ENCODE peak calls at places on chromosomes 13 and 19, in four cellular contexts. F is lower leg skin, R is tibial nerve, S is gastrocnemius medialis. D is an unnamed sample.

GRCh38 chr19:50943074-50943828 is 9.6 kb downstream of the KLK5 start:
- DNase-seq in F (no peak), R (no peak), S (no peak), D (no peak)

GRCh38 chr19:39407394-39407643 is 672 bp downstream of the ZFP36 start:
- DNase-seq in F (no peak), R (no peak), S (no peak), D (no peak)

GRCh38 chr13:30805603-30806011 is 70.3 kb downstream of the ALOX5AP start:
- DNase-seq in F (no peak), R (no peak), S (no peak), D (no peak)

GRCh38 chr13:21569686-21570085 is 34.3 kb downstream of the MICU2 start:
- DNase-seq in F (no peak), R (no peak), S (no peak), D (no peak)

GRCh38 chr13:38173403-38173802 is 176.2 kb upstream of the UFM1 start:
- DNase-seq in F (no peak), R (no peak), S (no peak), D (no peak)

GRCh38 chr13:73970413-73971055 is 163.7 kb downstream of the KLF12 start:
- DNase-seq in F (no peak), R (no peak), S (no peak), D (no peak)

GRCh38 chr19:31334101-31334848 is 15.0 kb downstream of the TSHZ3 start:
- DNase-seq in F (no peak), R (no peak), S (no peak), D (no peak)

GRCh38 chr13:23467048-23467931 is 33.8 kb upstream of the SACS start:
- DNase-seq in F (no peak), R (no peak), S (no peak), D (peak)

GRCh38 chr13:22103628-22104027 is 432.8 kb downstream of the FGF9 start:
- DNase-seq in F (no peak), R (no peak), S (no peak), D (no peak)

GRCh38 chr13:97855570-97855970 is 97.9 kb upstream of the IPO5 start:
- DNase-seq in F (peak), R (peak), S (no peak), D (peak)

GRCh38 chr19:29620931-29621351 is 14.9 kb downstream of the POP4 start:
- DNase-seq in F (no peak), R (no peak), S (no peak), D (no peak)

GRCh38 chr19:15404780-15405211 is 14.0 kb downstream of the AKAP8L start:
- DNase-seq in F (no peak), R (no peak), S (no peak), D (no peak)

GRCh38 chr13:26949701-26950345 is 189.2 kb upstream of the GPR12 start:
- DNase-seq in F (no peak), R (no peak), S (no peak), D (no peak)

GRCh38 chr13:106802917-106803316 is 235.0 kb upstream of the ARGLU1 start:
- DNase-seq in F (no peak), R (no peak), S (no peak), D (no peak)

GRCh38 chr13:79477968-79478367 is 3.0 kb upstream of the NDFIP2 start:
- DNase-seq in F (no peak), R (no peak), S (no peak), D (no peak)

GRCh38 chr19:12698138-12698537 is 1.7 kb upstream of the FBXW9 start:
- DNase-seq in F (no peak), R (no peak), S (no peak), D (no peak)

GRCh38 chr19:18440421-18440877 is 2.5 kb upstream of the ISYNA1 start:
- DNase-seq in F (no peak), R (no peak), S (no peak), D (no peak)
- TF ChIP-seq POLR2A in F (no peak), R (no peak), S (no peak), D (no peak)

DNA sequence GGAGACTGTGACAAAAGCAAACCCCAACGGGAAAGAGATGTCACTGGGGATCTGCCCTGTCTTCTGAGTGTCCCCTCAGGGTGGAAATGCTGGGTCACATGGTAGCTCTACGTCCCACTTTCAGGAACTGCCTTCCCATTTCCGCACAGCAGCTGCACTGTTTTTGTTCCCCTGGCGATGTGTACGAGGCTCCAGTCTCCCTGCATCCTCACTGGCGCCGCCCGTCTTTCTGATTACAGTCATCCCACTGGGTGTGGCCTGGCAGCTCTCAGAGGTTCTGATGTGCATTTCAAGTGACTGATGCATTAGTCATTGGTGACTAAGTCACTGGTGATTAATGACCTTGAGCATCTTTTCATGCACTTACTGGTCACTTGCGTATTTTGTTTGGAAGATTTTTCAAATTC is 21.2 kb downstream of the PCID2 start:
- DNase-seq in F (peak), R (peak), S (peak), D (no peak)
- TF ChIP-seq POLR2A in F (no peak), R (no peak), S (no peak), D (no peak)

GRCh38 chr19:17328517-17329060 is 6.1 kb downstream of the ANO8 start:
- DNase-seq in F (no peak), R (no peak), S (no peak), D (no peak)

GRCh38 chr19:17327068-17327653 is 7.5 kb downstream of the ANO8 start:
- DNase-seq in F (no peak), R (no peak), S (no peak), D (no peak)

GRCh38 chr19:17326595-17326966 is 8.1 kb downstream of the ANO8 start:
- DNase-seq in F (no peak), R (no peak), S (no peak), D (no peak)

GRCh38 chr19:17329061-17329767 is 5.4 kb downstream of the ANO8 start:
- DNase-seq in F (no peak), R (no peak), S (no peak), D (no peak)

DNA sequence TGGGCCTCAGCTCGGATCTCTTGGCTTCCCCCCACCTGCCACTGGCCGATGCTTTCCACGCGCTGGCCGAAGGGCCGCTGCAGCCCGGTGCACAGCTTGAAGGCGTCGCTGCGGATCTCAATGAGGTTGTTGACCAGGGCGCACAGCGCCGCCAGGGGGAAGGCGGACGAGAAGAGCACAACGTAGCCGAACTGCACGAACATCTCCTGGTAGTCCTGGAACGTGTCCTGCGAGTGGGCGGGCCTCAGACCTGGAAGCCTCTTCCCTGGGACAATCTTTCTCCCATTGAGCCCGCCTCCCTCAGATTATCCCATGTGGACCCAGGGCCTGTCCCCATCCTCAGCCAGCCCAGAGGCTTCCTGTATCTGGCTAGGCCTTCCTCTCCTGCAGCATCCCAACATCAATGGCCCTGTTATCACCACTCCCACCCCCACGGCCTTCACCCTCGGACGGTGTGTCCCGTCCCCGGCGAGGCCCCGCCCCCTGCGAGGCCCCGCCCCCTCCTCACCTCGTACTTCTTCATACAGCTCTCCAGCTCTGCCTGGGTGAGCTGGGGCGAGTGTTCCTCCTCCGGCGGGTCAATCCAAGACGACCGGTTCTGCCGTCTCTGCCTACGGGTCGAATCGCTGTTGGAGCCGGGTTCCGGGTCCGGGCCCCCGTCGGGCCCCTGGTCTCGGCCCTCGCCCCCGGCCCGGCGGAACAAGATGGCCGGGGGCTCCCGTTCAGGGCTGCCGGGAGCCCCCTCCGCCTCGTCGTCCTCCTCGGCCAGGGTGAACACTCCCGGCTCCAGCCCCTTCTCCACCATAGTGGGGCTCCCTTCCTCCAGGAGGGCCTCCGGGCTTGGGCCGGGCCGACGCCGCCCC is 6.8 kb downstream of the ANO8 start:
- DNase-seq in F (peak), R (no peak), S (no peak), D (no peak)
- TF ChIP-seq POLR2A in F (no peak), R (no peak), S (no peak), D (no peak)

GRCh38 chr19:49930483-49931011 is 1.2 kb upstream of the NUP62 start:
- DNase-seq in F (no peak), R (peak), S (no peak), D (no peak)
- TF ChIP-seq POLR2A in F (no peak), R (no peak), S (no peak), D (no peak)

GRCh38 chr19:3343619-3344502 is 22.5 kb upstream of the NFIC start:
- DNase-seq in F (peak), R (peak), S (peak), D (peak)
- TF ChIP-seq POLR2A in F (no peak), R (peak), S (peak), D (no peak)

GRCh38 chr19:1511989-1512338 is 855 bp downstream of the ADAMTSL5 start:
- DNase-seq in F (no peak), R (no peak), S (no peak), D (no peak)

GRCh38 chr19:1513492-1514294 is 874 bp upstream of the ADAMTSL5 start:
- DNase-seq in F (no peak), R (no peak), S (no peak), D (no peak)

GRCh38 chr19:1514295-1514661 is 1.5 kb upstream of the ADAMTSL5 start:
- DNase-seq in F (no peak), R (no peak), S (no peak), D (no peak)

GRCh38 chr19:1511318-1511988 is 1.4 kb downstream of the ADAMTSL5 start:
- DNase-seq in F (no peak), R (no peak), S (no peak), D (no peak)

DNA sequence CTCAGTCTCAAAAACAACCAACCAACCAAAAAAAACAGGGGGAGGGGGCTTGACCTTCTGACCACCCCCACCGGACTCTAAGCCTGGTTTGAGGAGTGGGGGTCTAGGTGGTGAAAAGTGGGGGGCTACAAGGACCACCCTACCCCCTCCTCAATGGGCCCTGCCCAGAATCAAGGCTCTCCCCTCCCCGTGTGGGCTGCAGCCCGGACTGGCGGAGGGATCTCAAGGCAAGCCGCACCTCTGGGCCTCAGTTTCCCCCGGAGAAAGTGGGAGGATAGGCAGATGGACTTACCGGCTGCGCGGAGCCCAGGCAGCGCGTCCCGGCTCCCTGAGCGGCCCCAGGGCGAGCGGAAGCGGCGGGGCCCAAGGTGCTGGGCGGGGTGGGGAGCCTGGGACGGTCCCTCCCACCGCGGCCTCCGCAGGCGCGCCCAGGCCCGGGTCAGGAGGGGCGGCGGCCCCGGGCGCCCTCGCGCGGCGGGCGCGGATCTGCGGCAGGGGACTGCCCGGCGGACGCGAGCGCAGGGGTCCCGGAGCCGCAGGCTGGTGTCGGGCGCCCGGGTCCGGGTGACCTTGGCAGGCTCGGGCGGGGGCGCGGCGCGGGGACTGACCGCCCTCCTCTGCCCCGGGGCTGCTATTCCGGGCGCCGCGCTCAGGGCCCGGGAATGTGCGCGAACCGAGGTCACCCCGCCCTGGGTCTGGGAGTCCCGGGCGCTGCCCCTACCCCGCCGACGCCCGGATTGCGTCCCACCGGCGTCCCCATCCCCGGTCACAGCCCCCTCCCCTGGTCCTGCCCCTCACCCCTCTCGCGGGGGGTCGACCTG is at the start of gene ADAMTSL5:
- DNase-seq in F (no peak), R (no peak), S (no peak), D (no peak)
- TF ChIP-seq POLR2A in F (no peak), R (no peak), S (peak), D (no peak)

DNA sequence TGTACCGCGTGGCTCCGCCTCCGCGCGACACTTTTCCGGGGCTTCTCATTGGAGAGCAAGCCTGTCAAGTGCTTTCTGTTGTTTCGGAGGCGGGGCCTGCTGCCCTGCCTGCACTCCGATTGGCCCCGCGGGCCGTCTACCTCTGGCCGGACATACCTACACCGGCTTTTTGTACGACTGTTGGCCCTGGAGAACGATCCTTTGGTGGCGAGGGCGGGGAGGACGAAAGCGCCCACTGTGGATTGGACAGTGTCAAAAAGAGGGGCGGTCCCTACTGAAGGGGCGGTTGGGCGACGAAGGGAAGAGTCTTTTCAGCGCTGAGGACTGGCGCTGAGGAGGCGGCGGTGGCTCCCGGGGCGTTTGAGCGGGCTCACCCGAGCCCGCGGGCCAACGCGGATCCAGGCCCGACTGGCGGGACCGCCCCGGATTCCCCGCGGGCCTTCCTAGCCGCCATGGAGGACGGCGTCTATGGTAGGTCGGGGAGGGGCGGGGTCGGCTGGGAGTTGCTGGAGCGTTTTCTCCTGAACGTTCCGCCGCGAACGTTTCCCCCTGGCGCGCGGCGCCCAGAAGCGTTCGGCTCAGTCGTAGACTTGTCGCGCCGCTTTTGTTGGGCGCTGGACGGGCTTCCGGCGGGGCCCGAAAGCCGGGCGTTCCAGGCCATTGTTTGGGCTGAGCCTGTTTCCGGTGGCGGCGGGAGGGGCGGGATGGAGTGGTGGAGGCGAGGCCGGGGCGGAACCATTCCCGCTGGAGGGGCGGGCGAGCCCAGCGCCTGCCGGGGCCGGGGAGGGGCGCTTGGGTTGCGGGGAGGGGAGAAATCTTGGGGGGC is at the start of gene CYTH2:
- DNase-seq in F (peak), R (peak), S (peak), D (peak)
- TF ChIP-seq POLR2A in F (no peak), R (peak), S (peak), D (peak)

DNA sequence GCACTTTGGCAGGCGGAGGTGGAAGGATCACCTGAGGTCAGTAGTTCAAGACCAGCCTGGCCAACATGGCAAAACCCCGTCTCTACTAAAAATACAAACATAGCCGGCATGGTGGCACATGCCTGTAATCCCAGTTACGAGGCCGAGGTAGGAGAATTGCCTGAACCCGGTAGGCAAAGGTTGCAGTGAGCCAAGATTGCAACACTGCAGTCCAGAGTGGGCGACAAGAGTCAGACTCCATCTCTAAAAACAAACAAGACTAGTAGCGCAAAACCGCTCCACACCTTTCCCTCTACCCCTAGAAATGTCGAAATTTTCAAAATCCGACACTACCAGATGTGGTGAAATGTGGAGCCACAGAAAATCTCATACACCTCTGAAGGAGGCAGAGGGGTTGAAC is 11.2 kb upstream of the TYROBP start:
- DNase-seq in F (no peak), R (no peak), S (no peak), D (no peak)
- TF ChIP-seq POLR2A in F (no peak), R (no peak), S (no peak), D (no peak)

GRCh38 chr19:55062735-55063491 is at the start of gene RDH13:
- DNase-seq in F (peak), R (peak), S (peak), D (peak)
- TF ChIP-seq POLR2A in F (no peak), R (no peak), S (no peak), D (no peak)

GRCh38 chr13:110469597-110469996 is 91.9 kb downstream of the RAB20 start:
- DNase-seq in F (no peak), R (no peak), S (no peak), D (no peak)

GRCh38 chr13:110470272-110471009 is 91.1 kb downstream of the RAB20 start:
- DNase-seq in F (no peak), R (no peak), S (no peak), D (no peak)

GRCh38 chr13:110472904-110473563 is 88.5 kb downstream of the RAB20 start:
- DNase-seq in F (no peak), R (no peak), S (no peak), D (no peak)

GRCh38 chr13:110471156-110471832 is 90.2 kb downstream of the RAB20 start:
- DNase-seq in F (no peak), R (peak), S (no peak), D (no peak)

GRCh38 chr13:110471833-110472162 is 89.7 kb downstream of the RAB20 start:
- DNase-seq in F (peak), R (peak), S (peak), D (no peak)
- TF ChIP-seq POLR2A in F (no peak), R (no peak), S (no peak), D (no peak)